ENCODE peak calls at places on chromosomes 16 and 17, in seven cellular contexts. One of them, this sample, is unnamed.

GRCh38 chr17:82483204-82483660 is 24.7 kb downstream of the NARF start:
- DNase-seq in mesenchymal stem cell: no peak
- DNase-seq in trophoblast cell: no peak
- DNase-seq in neuronal stem cell: no peak
- DNase-seq in IMR-90: no peak
- DNase-seq in H9: no peak
- DNase-seq in H1: no peak
- DNase-seq in this sample: no peak

GRCh38 chr17:48100591-48101011 is 677 bp downstream of the CBX1 start:
- DNase-seq in trophoblast cell: peak
- DNase-seq in H9: peak
- DNase-seq in neuronal stem cell: no peak
- DNase-seq in mesenchymal stem cell: peak
- DNase-seq in IMR-90: peak
- DNase-seq in H1: peak
- DNase-seq in this sample: peak

GRCh38 chr16:2753523-2754020 is 1.1 kb downstream of the SRRM2 start:
- DNase-seq in H1: no peak
- DNase-seq in mesenchymal stem cell: peak
- DNase-seq in H9: no peak
- DNase-seq in neuronal stem cell: no peak
- DNase-seq in IMR-90: no peak
- DNase-seq in trophoblast cell: no peak
- DNase-seq in this sample: no peak

GRCh38 chr16:10554569-10554968 is 25.8 kb downstream of the EMP2 start:
- DNase-seq in H9: no peak
- DNase-seq in neuronal stem cell: no peak
- DNase-seq in H1: no peak
- DNase-seq in IMR-90: no peak
- DNase-seq in trophoblast cell: no peak
- DNase-seq in mesenchymal stem cell: no peak
- DNase-seq in this sample: no peak

GRCh38 chr16:813204-813915 is 12.8 kb upstream of the GNG13 start:
- DNase-seq in neuronal stem cell: peak
- DNase-seq in H1: no peak
- DNase-seq in H9: peak
- DNase-seq in IMR-90: peak
- DNase-seq in trophoblast cell: no peak
- DNase-seq in mesenchymal stem cell: peak
- DNase-seq in this sample: peak

GRCh38 chr17:82196273-82196672 is 16.4 kb downstream of the CCDC57 start:
- DNase-seq in trophoblast cell: no peak
- DNase-seq in H1: no peak
- DNase-seq in neuronal stem cell: no peak
- DNase-seq in H9: no peak
- DNase-seq in IMR-90: no peak
- DNase-seq in mesenchymal stem cell: no peak
- DNase-seq in this sample: no peak

GRCh38 chr17:30207655-30208054 is 27.8 kb downstream of the SLC6A4 start:
- DNase-seq in H9: peak
- DNase-seq in neuronal stem cell: no peak
- DNase-seq in mesenchymal stem cell: no peak
- DNase-seq in H1: no peak
- DNase-seq in IMR-90: no peak
- DNase-seq in trophoblast cell: no peak
- DNase-seq in this sample: no peak

GRCh38 chr16:14458576-14458975 is 171.5 kb downstream of the PARN start:
- DNase-seq in neuronal stem cell: no peak
- DNase-seq in H9: peak
- DNase-seq in mesenchymal stem cell: no peak
- DNase-seq in H1: no peak
- DNase-seq in trophoblast cell: no peak
- DNase-seq in IMR-90: no peak
- DNase-seq in this sample: peak

GRCh38 chr16:4934591-4934990 is 2.4 kb downstream of the PPL start:
- DNase-seq in H9: no peak
- DNase-seq in IMR-90: no peak
- DNase-seq in trophoblast cell: no peak
- DNase-seq in H1: no peak
- DNase-seq in mesenchymal stem cell: no peak
- DNase-seq in neuronal stem cell: no peak
- DNase-seq in this sample: no peak

GRCh38 chr16:4931381-4931780 is 5.6 kb downstream of the PPL start:
- DNase-seq in neuronal stem cell: no peak
- DNase-seq in IMR-90: no peak
- DNase-seq in H9: no peak
- DNase-seq in trophoblast cell: no peak
- DNase-seq in H1: no peak
- DNase-seq in mesenchymal stem cell: no peak
- DNase-seq in this sample: no peak

GRCh38 chr16:4933871-4934395 is 3.0 kb downstream of the PPL start:
- DNase-seq in H9: no peak
- DNase-seq in H1: no peak
- DNase-seq in trophoblast cell: no peak
- DNase-seq in IMR-90: no peak
- DNase-seq in mesenchymal stem cell: no peak
- DNase-seq in neuronal stem cell: no peak
- DNase-seq in this sample: no peak

GRCh38 chr16:4935231-4935855 is 1.6 kb downstream of the PPL start:
- DNase-seq in neuronal stem cell: no peak
- DNase-seq in trophoblast cell: no peak
- DNase-seq in H1: no peak
- DNase-seq in H9: no peak
- DNase-seq in mesenchymal stem cell: no peak
- DNase-seq in IMR-90: no peak
- DNase-seq in this sample: no peak

DNA sequence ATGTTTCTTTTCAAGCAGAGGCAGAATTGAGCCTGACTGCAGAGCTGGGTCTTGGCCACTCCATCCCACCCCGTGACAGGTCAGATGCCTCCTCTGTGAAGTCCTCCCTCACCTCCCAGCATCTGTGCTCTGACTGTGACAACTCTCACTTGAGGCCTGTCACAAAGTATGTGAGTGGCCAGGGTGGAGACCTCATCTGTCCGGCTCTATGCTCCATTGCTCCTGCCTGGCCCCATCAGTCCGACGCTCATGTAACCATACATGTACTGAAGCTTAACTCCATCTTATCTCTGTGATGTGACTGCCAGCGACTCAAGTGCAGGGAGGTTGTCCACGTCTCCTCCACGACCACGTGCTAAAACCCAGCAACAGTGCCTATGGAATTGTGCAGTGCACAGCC is 3.5 kb downstream of the PPL start:
- DNase-seq in H1: no peak
- DNase-seq in trophoblast cell: no peak
- DNase-seq in H9: no peak
- DNase-seq in mesenchymal stem cell: no peak
- DNase-seq in IMR-90: no peak
- DNase-seq in neuronal stem cell: no peak
- DNase-seq in this sample: no peak
- H3K23ac ChIP-seq in H1: no peak
- H3K23ac ChIP-seq in trophoblast cell: no peak
- H3K23ac ChIP-seq in H9: no peak
- H3K23ac ChIP-seq in mesenchymal stem cell: no peak
- H3K23ac ChIP-seq in IMR-90: no peak
- H3K23ac ChIP-seq in neuronal stem cell: no peak
- H3K23ac ChIP-seq in this sample: no peak

GRCh38 chr17:79048826-79049755 is 25.1 kb downstream of the C1QTNF1 start:
- DNase-seq in trophoblast cell: no peak
- DNase-seq in mesenchymal stem cell: no peak
- DNase-seq in neuronal stem cell: no peak
- DNase-seq in IMR-90: no peak
- DNase-seq in H9: no peak
- DNase-seq in H1: no peak
- DNase-seq in this sample: no peak
- H3K23ac ChIP-seq in trophoblast cell: no peak
- H3K23ac ChIP-seq in mesenchymal stem cell: no peak
- H3K23ac ChIP-seq in neuronal stem cell: peak
- H3K23ac ChIP-seq in IMR-90: no peak
- H3K23ac ChIP-seq in H9: no peak
- H3K23ac ChIP-seq in H1: no peak
- H3K23ac ChIP-seq in this sample: no peak

GRCh38 chr17:66720027-66720426 is 114.9 kb upstream of the CACNG5 start:
- DNase-seq in neuronal stem cell: no peak
- DNase-seq in IMR-90: no peak
- DNase-seq in trophoblast cell: peak
- DNase-seq in mesenchymal stem cell: no peak
- DNase-seq in H9: peak
- DNase-seq in H1: no peak
- DNase-seq in this sample: no peak
- H3K23ac ChIP-seq in neuronal stem cell: no peak
- H3K23ac ChIP-seq in IMR-90: no peak
- H3K23ac ChIP-seq in trophoblast cell: no peak
- H3K23ac ChIP-seq in mesenchymal stem cell: no peak
- H3K23ac ChIP-seq in H9: no peak
- H3K23ac ChIP-seq in H1: no peak
- H3K23ac ChIP-seq in this sample: no peak

GRCh38 chr16:17459903-17460521 is 10.7 kb downstream of the XYLT1 start:
- DNase-seq in mesenchymal stem cell: no peak
- DNase-seq in trophoblast cell: no peak
- DNase-seq in H1: no peak
- DNase-seq in neuronal stem cell: no peak
- DNase-seq in H9: no peak
- DNase-seq in IMR-90: no peak
- DNase-seq in this sample: no peak

GRCh38 chr16:17463335-17463734 is 7.4 kb downstream of the XYLT1 start:
- DNase-seq in mesenchymal stem cell: no peak
- DNase-seq in H9: no peak
- DNase-seq in IMR-90: no peak
- DNase-seq in neuronal stem cell: no peak
- DNase-seq in trophoblast cell: no peak
- DNase-seq in H1: no peak
- DNase-seq in this sample: no peak

GRCh38 chr16:17465460-17465859 is 5.3 kb downstream of the XYLT1 start:
- DNase-seq in neuronal stem cell: no peak
- DNase-seq in trophoblast cell: no peak
- DNase-seq in mesenchymal stem cell: no peak
- DNase-seq in H1: no peak
- DNase-seq in H9: no peak
- DNase-seq in IMR-90: no peak
- DNase-seq in this sample: no peak

GRCh38 chr16:17460890-17461289 is 9.9 kb downstream of the XYLT1 start:
- DNase-seq in H1: no peak
- DNase-seq in mesenchymal stem cell: no peak
- DNase-seq in neuronal stem cell: no peak
- DNase-seq in IMR-90: no peak
- DNase-seq in H9: no peak
- DNase-seq in trophoblast cell: no peak
- DNase-seq in this sample: no peak

DNA sequence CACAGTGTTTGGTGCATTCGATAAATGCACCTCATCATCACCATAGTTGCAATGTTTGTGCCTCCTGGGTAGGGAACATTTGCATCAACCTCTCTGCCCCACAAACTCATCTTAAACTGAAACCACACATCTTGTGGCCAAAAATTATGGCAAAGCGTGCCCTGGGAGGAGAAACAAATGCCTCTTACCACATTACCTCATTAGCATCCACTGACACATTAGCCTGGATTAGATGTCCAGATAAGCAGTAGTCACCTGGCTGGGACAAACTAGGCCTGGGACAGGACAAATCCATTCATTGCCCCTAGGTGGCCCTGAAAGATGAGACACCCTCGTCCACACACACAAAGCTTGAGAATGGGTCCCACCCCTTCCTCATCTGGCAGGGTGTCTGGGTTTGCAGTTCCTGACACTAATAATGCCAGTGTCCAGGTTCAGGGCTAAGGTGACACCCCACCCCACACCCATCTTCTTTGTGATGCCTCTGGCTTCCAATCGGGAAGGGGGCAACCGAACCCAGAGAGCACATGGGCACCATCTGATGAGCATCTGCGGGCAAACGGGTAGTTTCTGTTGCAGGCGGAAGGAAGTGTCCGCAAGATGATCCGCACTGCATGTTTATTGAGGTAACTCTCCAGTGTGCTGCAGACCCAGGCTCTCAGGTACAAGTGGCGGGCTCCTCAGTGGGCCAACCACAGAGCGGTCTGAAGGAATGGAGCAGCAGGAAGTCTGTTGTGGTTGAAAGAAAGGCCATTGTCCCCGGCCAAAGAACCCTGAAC is 8.6 kb downstream of the XYLT1 start:
- DNase-seq in H1: no peak
- DNase-seq in mesenchymal stem cell: no peak
- DNase-seq in IMR-90: no peak
- DNase-seq in H9: peak
- DNase-seq in neuronal stem cell: no peak
- DNase-seq in trophoblast cell: no peak
- DNase-seq in this sample: peak
- H3K23ac ChIP-seq in H1: no peak
- H3K23ac ChIP-seq in mesenchymal stem cell: no peak
- H3K23ac ChIP-seq in IMR-90: no peak
- H3K23ac ChIP-seq in H9: no peak
- H3K23ac ChIP-seq in neuronal stem cell: no peak
- H3K23ac ChIP-seq in trophoblast cell: no peak
- H3K23ac ChIP-seq in this sample: no peak

GRCh38 chr16:75226550-75227360 is 8.0 kb downstream of the CTRB1 start:
- DNase-seq in mesenchymal stem cell: peak
- DNase-seq in H1: no peak
- DNase-seq in IMR-90: no peak
- DNase-seq in trophoblast cell: no peak
- DNase-seq in neuronal stem cell: no peak
- DNase-seq in H9: peak
- DNase-seq in this sample: no peak

GRCh38 chr16:75225092-75225491 is 6.3 kb downstream of the CTRB1 start:
- DNase-seq in H1: no peak
- DNase-seq in H9: no peak
- DNase-seq in neuronal stem cell: no peak
- DNase-seq in mesenchymal stem cell: peak
- DNase-seq in IMR-90: peak
- DNase-seq in trophoblast cell: no peak
- DNase-seq in this sample: no peak

GRCh38 chr16:75225678-75226515 is 7.1 kb downstream of the CTRB1 start:
- DNase-seq in IMR-90: no peak
- DNase-seq in trophoblast cell: no peak
- DNase-seq in H9: peak
- DNase-seq in H1: no peak
- DNase-seq in mesenchymal stem cell: peak
- DNase-seq in neuronal stem cell: no peak
- DNase-seq in this sample: no peak

GRCh38 chr16:75224281-75224680 is 5.5 kb downstream of the CTRB1 start:
- DNase-seq in IMR-90: no peak
- DNase-seq in neuronal stem cell: no peak
- DNase-seq in H1: no peak
- DNase-seq in H9: peak
- DNase-seq in trophoblast cell: no peak
- DNase-seq in mesenchymal stem cell: no peak
- DNase-seq in this sample: no peak

DNA sequence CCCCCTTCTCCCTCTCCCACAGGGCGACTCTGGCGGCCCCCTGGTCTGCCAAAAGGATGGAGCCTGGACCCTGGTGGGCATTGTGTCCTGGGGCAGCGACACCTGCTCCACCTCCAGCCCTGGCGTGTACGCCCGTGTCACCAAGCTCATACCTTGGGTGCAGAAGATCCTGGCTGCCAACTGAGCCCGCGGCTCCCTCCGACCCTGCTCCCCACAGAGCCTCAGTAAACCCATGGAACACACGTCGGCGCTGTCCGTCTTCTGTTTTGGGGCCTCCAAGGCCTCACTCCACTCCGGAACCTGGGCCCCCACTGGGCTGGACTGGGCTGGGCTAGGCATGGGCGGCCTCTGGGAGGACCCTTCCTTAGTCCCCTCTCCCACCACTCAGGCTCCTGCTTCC is 5.9 kb downstream of the CTRB1 start:
- DNase-seq in IMR-90: no peak
- DNase-seq in H9: peak
- DNase-seq in H1: no peak
- DNase-seq in trophoblast cell: no peak
- DNase-seq in neuronal stem cell: no peak
- DNase-seq in mesenchymal stem cell: no peak
- DNase-seq in this sample: no peak
- H3K23ac ChIP-seq in IMR-90: no peak
- H3K23ac ChIP-seq in H9: no peak
- H3K23ac ChIP-seq in H1: no peak
- H3K23ac ChIP-seq in trophoblast cell: no peak
- H3K23ac ChIP-seq in neuronal stem cell: peak
- H3K23ac ChIP-seq in mesenchymal stem cell: no peak
- H3K23ac ChIP-seq in this sample: no peak

This sample was measured in mesendoderm.